ENCODE peak calls at places on chromosomes 4 and X, in nine cellular contexts. One of them, this sample, is unnamed.

GRCh38 chr4:42750091-42750490 is 93.2 kb upstream of the ATP8A1 start:
- DNase-seq in esophagus muscularis mucosa: no peak
- DNase-seq in spleen: no peak
- DNase-seq in NB4: peak
- DNase-seq in body of pancreas: peak
- DNase-seq in sigmoid colon: no peak
- DNase-seq in adrenal gland: peak
- DNase-seq in H54: no peak
- DNase-seq in suprapubic skin: no peak
- DNase-seq in this sample: peak

GRCh38 chr4:41334182-41334581 is 77.5 kb downstream of the UCHL1 start:
- DNase-seq in NB4: no peak
- DNase-seq in H54: no peak
- DNase-seq in esophagus muscularis mucosa: no peak
- DNase-seq in adrenal gland: no peak
- DNase-seq in spleen: no peak
- DNase-seq in body of pancreas: peak
- DNase-seq in suprapubic skin: no peak
- DNase-seq in sigmoid colon: no peak
- DNase-seq in this sample: no peak

GRCh38 chr4:128349921-128350320 is 62.3 kb upstream of the PGRMC2 start:
- DNase-seq in body of pancreas: no peak
- DNase-seq in H54: no peak
- DNase-seq in adrenal gland: no peak
- DNase-seq in NB4: no peak
- DNase-seq in esophagus muscularis mucosa: no peak
- DNase-seq in sigmoid colon: no peak
- DNase-seq in suprapubic skin: no peak
- DNase-seq in spleen: no peak
- DNase-seq in this sample: peak

GRCh38 chr4:82688091-82688815 is 110.3 kb downstream of the SCD5 start:
- DNase-seq in adrenal gland: no peak
- DNase-seq in suprapubic skin: no peak
- DNase-seq in H54: no peak
- DNase-seq in NB4: no peak
- DNase-seq in esophagus muscularis mucosa: peak
- DNase-seq in spleen: no peak
- DNase-seq in body of pancreas: no peak
- DNase-seq in sigmoid colon: no peak
- DNase-seq in this sample: peak

GRCh38 chr4:107853444-107854325 is 29.0 kb downstream of the SGMS2 start:
- DNase-seq in spleen: no peak
- DNase-seq in sigmoid colon: no peak
- DNase-seq in H54: no peak
- DNase-seq in suprapubic skin: no peak
- DNase-seq in body of pancreas: no peak
- DNase-seq in esophagus muscularis mucosa: no peak
- DNase-seq in adrenal gland: no peak
- DNase-seq in NB4: no peak
- DNase-seq in this sample: no peak

GRCh38 chrX:17519349-17519748 is 144.3 kb downstream of the NHS start:
- DNase-seq in esophagus muscularis mucosa: no peak
- DNase-seq in NB4: no peak
- DNase-seq in spleen: no peak
- DNase-seq in adrenal gland: peak
- DNase-seq in suprapubic skin: peak
- DNase-seq in sigmoid colon: peak
- DNase-seq in body of pancreas: peak
- DNase-seq in H54: no peak
- DNase-seq in this sample: no peak

GRCh38 chr4:151670843-151671242 is 90.0 kb downstream of the GATB start:
- DNase-seq in adrenal gland: no peak
- DNase-seq in suprapubic skin: no peak
- DNase-seq in spleen: no peak
- DNase-seq in H54: no peak
- DNase-seq in esophagus muscularis mucosa: no peak
- DNase-seq in NB4: no peak
- DNase-seq in body of pancreas: no peak
- DNase-seq in sigmoid colon: no peak
- DNase-seq in this sample: peak

GRCh38 chrX:19440713-19441112 is 74.6 kb downstream of the MAP3K15 start:
- DNase-seq in adrenal gland: peak
- DNase-seq in sigmoid colon: no peak
- DNase-seq in suprapubic skin: no peak
- DNase-seq in spleen: no peak
- DNase-seq in NB4: no peak
- DNase-seq in body of pancreas: peak
- DNase-seq in H54: no peak
- DNase-seq in esophagus muscularis mucosa: no peak
- DNase-seq in this sample: no peak

GRCh38 chr4:184028571-184028996 is 123.5 kb downstream of the STOX2 start:
- DNase-seq in adrenal gland: no peak
- DNase-seq in body of pancreas: no peak
- DNase-seq in H54: no peak
- DNase-seq in NB4: peak
- DNase-seq in spleen: peak
- DNase-seq in sigmoid colon: no peak
- DNase-seq in suprapubic skin: no peak
- DNase-seq in esophagus muscularis mucosa: no peak
- DNase-seq in this sample: no peak

GRCh38 chr4:8769645-8770517 is 101.8 kb downstream of the HMX1 start:
- DNase-seq in suprapubic skin: no peak
- DNase-seq in H54: no peak
- DNase-seq in adrenal gland: no peak
- DNase-seq in sigmoid colon: peak
- DNase-seq in spleen: peak
- DNase-seq in esophagus muscularis mucosa: no peak
- DNase-seq in NB4: peak
- DNase-seq in body of pancreas: no peak
- DNase-seq in this sample: no peak

GRCh38 chr4:16627999-16628398 is 270.4 kb downstream of the LDB2 start:
- DNase-seq in adrenal gland: no peak
- DNase-seq in body of pancreas: no peak
- DNase-seq in spleen: no peak
- DNase-seq in suprapubic skin: no peak
- DNase-seq in NB4: no peak
- DNase-seq in H54: peak
- DNase-seq in esophagus muscularis mucosa: no peak
- DNase-seq in sigmoid colon: no peak
- DNase-seq in this sample: no peak

GRCh38 chr4:80221161-80221560 is 23.9 kb downstream of the PRDM8 start:
- DNase-seq in esophagus muscularis mucosa: no peak
- DNase-seq in adrenal gland: no peak
- DNase-seq in spleen: no peak
- DNase-seq in sigmoid colon: no peak
- DNase-seq in H54: no peak
- DNase-seq in suprapubic skin: no peak
- DNase-seq in NB4: peak
- DNase-seq in body of pancreas: no peak
- DNase-seq in this sample: peak

GRCh38 chrX:38627683-38628082 is 66.3 kb downstream of the TSPAN7 start:
- DNase-seq in sigmoid colon: no peak
- DNase-seq in H54: no peak
- DNase-seq in esophagus muscularis mucosa: no peak
- DNase-seq in spleen: no peak
- DNase-seq in body of pancreas: peak
- DNase-seq in suprapubic skin: no peak
- DNase-seq in NB4: peak
- DNase-seq in adrenal gland: no peak
- DNase-seq in this sample: peak

GRCh38 chr4:182604161-182604591 is 313.0 kb downstream of the DCTD start:
- DNase-seq in sigmoid colon: no peak
- DNase-seq in adrenal gland: no peak
- DNase-seq in spleen: no peak
- DNase-seq in NB4: no peak
- DNase-seq in esophagus muscularis mucosa: no peak
- DNase-seq in body of pancreas: no peak
- DNase-seq in H54: no peak
- DNase-seq in suprapubic skin: no peak
- DNase-seq in this sample: no peak

GRCh38 chr4:173515458-173515857 is 14.6 kb downstream of the HAND2 start:
- DNase-seq in adrenal gland: no peak
- DNase-seq in suprapubic skin: no peak
- DNase-seq in sigmoid colon: no peak
- DNase-seq in NB4: no peak
- DNase-seq in esophagus muscularis mucosa: no peak
- DNase-seq in body of pancreas: no peak
- DNase-seq in spleen: no peak
- DNase-seq in H54: no peak
- DNase-seq in this sample: no peak

GRCh38 chr4:70670332-70671014 is 4.2 kb upstream of the JCHAIN start:
- DNase-seq in suprapubic skin: no peak
- DNase-seq in sigmoid colon: no peak
- DNase-seq in esophagus muscularis mucosa: no peak
- DNase-seq in NB4: no peak
- DNase-seq in spleen: no peak
- DNase-seq in adrenal gland: no peak
- DNase-seq in H54: no peak
- DNase-seq in body of pancreas: no peak
- DNase-seq in this sample: no peak

GRCh38 chrX:22699591-22700091 is 300.1 kb upstream of the DDX53 start:
- DNase-seq in spleen: no peak
- DNase-seq in sigmoid colon: no peak
- DNase-seq in suprapubic skin: no peak
- DNase-seq in body of pancreas: peak
- DNase-seq in NB4: no peak
- DNase-seq in H54: no peak
- DNase-seq in esophagus muscularis mucosa: no peak
- DNase-seq in adrenal gland: peak
- DNase-seq in this sample: no peak

GRCh38 chrX:1484638-1485019 is 31.9 kb upstream of the ASMTL start:
- DNase-seq in NB4: no peak
- DNase-seq in adrenal gland: no peak
- DNase-seq in sigmoid colon: no peak
- DNase-seq in esophagus muscularis mucosa: no peak
- DNase-seq in body of pancreas: no peak
- DNase-seq in suprapubic skin: no peak
- DNase-seq in spleen: no peak
- DNase-seq in H54: no peak
- DNase-seq in this sample: no peak
- TF ChIP-seq POLR2A in NB4: no peak
- TF ChIP-seq POLR2A in adrenal gland: no peak
- TF ChIP-seq POLR2A in sigmoid colon: no peak
- TF ChIP-seq POLR2A in esophagus muscularis mucosa: no peak
- TF ChIP-seq POLR2A in body of pancreas: no peak
- TF ChIP-seq POLR2A in suprapubic skin: no peak
- TF ChIP-seq POLR2A in spleen: no peak
- TF ChIP-seq POLR2A in H54: no peak
- TF ChIP-seq POLR2A in this sample: no peak

DNA sequence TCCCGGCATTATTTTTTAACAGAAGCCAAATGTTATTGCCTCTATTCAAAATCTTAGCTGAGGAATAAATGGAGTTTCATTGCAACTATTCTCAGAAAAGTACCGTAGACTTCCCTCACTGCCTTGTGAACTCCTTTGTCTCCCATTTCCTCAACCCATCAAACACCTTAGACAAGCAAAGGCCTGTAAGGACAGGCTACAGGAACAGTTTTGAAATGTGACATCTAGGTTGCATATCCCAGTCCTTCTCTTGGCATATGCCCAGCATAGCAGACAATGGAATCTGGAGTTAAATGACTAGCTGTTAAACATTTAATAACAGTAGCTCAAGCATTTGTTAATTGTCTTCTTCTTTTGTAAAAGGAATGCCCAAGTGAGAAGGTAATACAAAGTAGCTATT is 1371.7 kb downstream of the STIM2 start:
- DNase-seq in adrenal gland: no peak
- DNase-seq in esophagus muscularis mucosa: no peak
- DNase-seq in H54: no peak
- DNase-seq in body of pancreas: no peak
- DNase-seq in NB4: no peak
- DNase-seq in suprapubic skin: no peak
- DNase-seq in sigmoid colon: no peak
- DNase-seq in spleen: no peak
- DNase-seq in this sample: no peak
- TF ChIP-seq POLR2A in adrenal gland: no peak
- TF ChIP-seq POLR2A in esophagus muscularis mucosa: no peak
- TF ChIP-seq POLR2A in H54: no peak
- TF ChIP-seq POLR2A in body of pancreas: no peak
- TF ChIP-seq POLR2A in NB4: no peak
- TF ChIP-seq POLR2A in suprapubic skin: no peak
- TF ChIP-seq POLR2A in sigmoid colon: no peak
- TF ChIP-seq POLR2A in spleen: no peak
- TF ChIP-seq POLR2A in this sample: no peak

DNA sequence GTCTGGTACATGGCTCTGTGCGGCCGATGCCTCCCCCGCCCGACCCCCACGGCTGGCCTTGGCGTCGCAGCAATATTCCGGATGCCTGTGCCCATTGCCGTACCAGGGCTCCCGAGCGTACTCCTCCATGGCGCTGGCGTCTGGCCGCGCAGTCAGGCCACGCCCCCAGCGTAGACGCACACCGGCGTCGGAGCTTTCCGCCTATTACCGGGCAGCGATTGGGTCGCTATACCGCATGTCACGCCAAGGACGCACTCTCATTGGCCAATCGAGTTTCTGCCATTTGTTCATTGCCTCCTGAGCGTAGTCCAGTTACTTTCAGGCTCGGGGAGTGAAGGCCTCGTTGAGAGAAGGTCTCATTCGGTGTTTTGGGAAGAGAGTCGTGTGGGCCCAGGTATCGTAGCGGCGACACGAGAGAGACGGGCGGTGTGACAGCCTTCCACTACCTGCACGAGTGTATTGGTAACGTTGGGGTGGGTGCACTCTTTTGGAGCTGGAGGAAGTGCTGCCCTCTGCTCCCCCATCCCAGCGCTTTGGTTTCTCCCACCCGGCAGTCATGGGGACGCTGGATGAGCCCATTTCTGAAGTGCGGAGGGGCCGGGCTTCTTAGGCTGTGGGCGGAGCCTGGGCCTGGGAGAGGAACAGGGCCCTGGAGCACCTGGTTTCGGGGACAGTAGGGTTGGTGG is at the start of the genes PQBP1 and TIMM17B:
- DNase-seq in adrenal gland: peak
- DNase-seq in spleen: peak
- DNase-seq in esophagus muscularis mucosa: peak
- DNase-seq in sigmoid colon: peak
- DNase-seq in H54: peak
- DNase-seq in suprapubic skin: peak
- DNase-seq in NB4: peak
- DNase-seq in body of pancreas: peak
- DNase-seq in this sample: peak
- TF ChIP-seq POLR2A in adrenal gland: peak
- TF ChIP-seq POLR2A in spleen: no peak
- TF ChIP-seq POLR2A in esophagus muscularis mucosa: peak
- TF ChIP-seq POLR2A in sigmoid colon: peak
- TF ChIP-seq POLR2A in H54: peak
- TF ChIP-seq POLR2A in suprapubic skin: peak
- TF ChIP-seq POLR2A in NB4: peak
- TF ChIP-seq POLR2A in body of pancreas: peak
- TF ChIP-seq POLR2A in this sample: peak

GRCh38 chrX:101390664-101391525 is at the start of gene RPL36A:
- DNase-seq in sigmoid colon: peak
- DNase-seq in suprapubic skin: peak
- DNase-seq in spleen: peak
- DNase-seq in adrenal gland: peak
- DNase-seq in esophagus muscularis mucosa: peak
- DNase-seq in H54: peak
- DNase-seq in body of pancreas: peak
- DNase-seq in NB4: peak
- DNase-seq in this sample: peak
- TF ChIP-seq POLR2A in sigmoid colon: peak
- TF ChIP-seq POLR2A in suprapubic skin: peak
- TF ChIP-seq POLR2A in spleen: peak
- TF ChIP-seq POLR2A in adrenal gland: peak
- TF ChIP-seq POLR2A in esophagus muscularis mucosa: peak
- TF ChIP-seq POLR2A in H54: peak
- TF ChIP-seq POLR2A in body of pancreas: peak
- TF ChIP-seq POLR2A in NB4: peak
- TF ChIP-seq POLR2A in this sample: peak

This sample was measured in erythroblast.